ENCODE peak calls at places on chromosomes 13 and 19, in four cellular contexts. U is fibroblast of mammary gland, Z is IMR-90, V is glomerular endothelial cell. I is an unnamed sample.

GRCh38 chr19:1104452-1105216 is 840 bp downstream of the GPX4 start:
- DNase-seq in Z (peak), U (peak), V (no peak), I (peak)

GRCh38 chr19:33196446-33197193 is 2.5 kb downstream of the LRP3 start:
- DNase-seq in V (no peak), Z (no peak), U (no peak), I (no peak)

GRCh38 chr13:113187905-113188595 is 20.4 kb downstream of the PCID2 start:
- DNase-seq in V (no peak), U (no peak), Z (peak), I (peak)

GRCh38 chr13:27522847-27523246 is 72.5 kb upstream of the MTIF3 start:
- DNase-seq in V (no peak), U (no peak), Z (no peak), I (no peak)

GRCh38 chr13:101523154-101523669 is 70.7 kb downstream of the ITGBL1 start:
- DNase-seq in Z (no peak), U (peak), V (no peak), I (no peak)

GRCh38 chr13:71249031-71249430 is 618.0 kb downstream of the DACH1 start:
- DNase-seq in Z (no peak), V (peak), U (no peak), I (no peak)

GRCh38 chr19:24069907-24070657 is 16.9 kb upstream of the ZNF254 start:
- DNase-seq in Z (peak), V (no peak), U (no peak), I (peak)

GRCh38 chr19:14002571-14003278 is 3.4 kb downstream of the RFX1 start:
- DNase-seq in U (no peak), Z (no peak), V (no peak), I (no peak)

GRCh38 chr13:99227909-99228688 is 27.4 kb downstream of the UBAC2 start:
- DNase-seq in U (no peak), Z (no peak), V (no peak), I (peak)

GRCh38 chr19:50510700-50511068 is 307 bp downstream of the JOSD2 start:
- DNase-seq in U (no peak), Z (no peak), V (no peak), I (no peak)

GRCh38 chr19:1492474-1493006 is 1.6 kb downstream of the REEP6 start:
- DNase-seq in Z (no peak), U (no peak), V (no peak), I (peak)

GRCh38 chr19:38674388-38675133 is 27.1 kb downstream of the ACTN4 start:
- DNase-seq in V (no peak), U (peak), Z (peak), I (no peak)

GRCh38 chr13:46831588-46832194 is 34.7 kb upstream of the ESD start:
- DNase-seq in Z (peak), U (peak), V (peak), I (peak)

GRCh38 chr13:94902722-94903407 is 190.5 kb upstream of the SOX21 start:
- DNase-seq in V (no peak), Z (no peak), U (no peak), I (no peak)

GRCh38 chr13:51829236-51829899 is 15.6 kb downstream of the TMEM272 start:
- DNase-seq in U (no peak), Z (no peak), V (no peak), I (no peak)

GRCh38 chr13:106088094-106088493 is 447.4 kb downstream of the EFNB2 start:
- DNase-seq in U (peak), V (no peak), Z (peak), I (peak)